ENCODE peak calls at places on chromosomes 1 and 21, in six cellular contexts. K, R, S, A, V and H are unnamed samples.

GRCh38 chr1:156475568-156476500 is 24.7 kb downstream of the MEF2D start:
- DNase-seq in S (no peak), K (no peak), R (no peak), A (peak), V (no peak), H (peak)

GRCh38 chr1:245345191-245345884 is 190.6 kb downstream of the KIF26B start:
- DNase-seq in S (peak), A (no peak), K (peak), R (no peak), V (no peak), H (no peak)

GRCh38 chr1:79105499-79105898 is 99.0 kb upstream of the ADGRL4 start:
- DNase-seq in V (peak), K (no peak), A (no peak), R (peak), S (no peak), H (no peak)

GRCh38 chr1:88935522-88936222 is 44.3 kb upstream of the GTF2B start:
- DNase-seq in S (peak), R (no peak), V (peak), K (peak), A (no peak), H (no peak)

GRCh38 chr1:1914842-1915692 is at the start of gene CALML6:
- DNase-seq in A (no peak), K (no peak), V (no peak), S (no peak), R (no peak), H (peak)

GRCh38 chr1:102790997-102791396 is 317.3 kb downstream of the COL11A1 start:
- DNase-seq in S (no peak), V (peak), K (peak), R (peak), A (no peak), H (no peak)

GRCh38 chr1:30822966-30823581 is 65.5 kb upstream of the LAPTM5 start:
- DNase-seq in K (no peak), V (no peak), R (no peak), S (no peak), A (no peak), H (no peak)

GRCh38 chr21:38766987-38767722 is 38.6 kb upstream of the ETS2 start:
- DNase-seq in R (no peak), S (no peak), V (peak), A (no peak), K (no peak), H (no peak)

DNA sequence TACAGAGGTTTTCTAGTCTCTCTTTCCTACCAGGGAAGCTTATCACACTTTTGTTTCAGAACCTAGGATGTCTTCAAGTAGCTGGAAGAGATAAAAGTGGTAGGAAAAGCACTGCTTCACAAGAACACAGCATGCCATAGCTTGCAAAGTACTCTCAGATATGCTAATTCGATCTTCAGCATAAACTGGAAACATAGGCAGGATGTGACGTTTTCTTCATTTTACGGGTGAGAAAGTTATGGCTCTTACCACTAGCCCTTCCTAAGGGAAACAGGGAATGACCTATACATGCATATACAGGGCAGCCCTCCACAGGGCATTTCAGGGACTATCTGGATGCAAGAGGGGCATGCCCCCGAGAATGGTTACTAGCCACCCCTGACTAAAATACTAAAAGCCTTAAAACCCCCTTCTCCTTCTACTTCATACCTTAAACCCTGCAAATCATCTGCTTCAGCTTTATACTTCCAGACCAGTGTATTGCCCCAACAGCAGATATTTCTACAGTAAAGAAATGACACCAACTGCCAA is 2.5 kb downstream of the C1orf116 start:
- DNase-seq in A (no peak), K (no peak), S (no peak), V (no peak), R (no peak), H (no peak)
- H3K27ac ChIP-seq in A (no peak), K (no peak), S (no peak), V (peak), R (no peak), H (no peak)

DNA sequence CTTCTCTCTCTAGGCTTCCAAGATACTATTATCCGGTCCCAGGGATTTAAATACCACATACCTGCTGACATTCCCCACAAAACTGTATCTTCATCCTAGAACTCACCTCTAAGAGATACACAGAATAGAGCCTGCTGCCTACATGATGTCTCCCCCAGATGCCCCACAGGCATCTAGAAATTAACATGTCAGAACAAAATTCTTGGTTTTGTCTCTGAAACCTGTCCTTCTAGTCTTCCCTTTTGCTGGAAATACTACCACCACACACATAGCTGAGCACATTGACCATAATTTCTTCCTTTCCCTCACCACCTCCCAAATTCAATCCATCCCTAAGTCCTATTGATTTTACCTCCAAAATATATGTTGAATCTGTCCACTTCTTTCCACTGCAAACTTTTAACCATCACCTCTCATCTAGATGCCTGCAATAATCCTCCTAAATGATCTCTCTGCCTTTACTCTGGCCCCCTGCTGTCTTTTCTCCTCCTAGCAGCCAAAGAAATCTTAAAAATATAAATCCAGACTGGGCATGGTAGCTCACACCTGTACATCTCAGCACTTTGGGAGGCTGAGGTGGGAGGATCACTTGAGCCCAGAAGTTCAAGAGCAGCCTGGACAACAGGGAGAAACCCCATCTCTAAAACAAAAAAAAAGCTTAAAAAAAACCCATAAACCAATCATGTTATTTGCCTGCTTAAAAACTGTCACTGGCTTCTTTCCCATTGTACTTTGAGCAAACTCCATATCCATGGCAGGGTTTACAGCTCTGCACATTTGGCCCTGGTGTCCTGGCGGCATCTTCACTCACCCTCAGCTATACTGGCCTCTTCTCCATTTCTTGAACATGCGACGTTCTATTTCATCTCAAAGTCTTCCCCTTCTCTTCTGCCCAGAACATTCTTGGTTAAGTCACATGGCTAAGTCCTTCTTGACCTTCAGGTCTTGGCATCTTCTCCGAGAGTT is 6.2 kb upstream of the FAM76A start:
- DNase-seq in R (no peak), S (no peak), K (peak), V (peak), A (no peak), H (no peak)
- TF ChIP-seq CTCF in R (peak), S (no peak), K (no peak), V (peak), A (no peak), H (no peak)

GRCh38 chr1:50787266-50787665 is 172.8 kb downstream of the FAF1 start:
- DNase-seq in S (no peak), K (no peak), R (no peak), A (no peak), V (no peak), H (no peak)
- H3K27ac ChIP-seq in S (no peak), K (no peak), R (no peak), A (no peak), V (no peak), H (no peak)

DNA sequence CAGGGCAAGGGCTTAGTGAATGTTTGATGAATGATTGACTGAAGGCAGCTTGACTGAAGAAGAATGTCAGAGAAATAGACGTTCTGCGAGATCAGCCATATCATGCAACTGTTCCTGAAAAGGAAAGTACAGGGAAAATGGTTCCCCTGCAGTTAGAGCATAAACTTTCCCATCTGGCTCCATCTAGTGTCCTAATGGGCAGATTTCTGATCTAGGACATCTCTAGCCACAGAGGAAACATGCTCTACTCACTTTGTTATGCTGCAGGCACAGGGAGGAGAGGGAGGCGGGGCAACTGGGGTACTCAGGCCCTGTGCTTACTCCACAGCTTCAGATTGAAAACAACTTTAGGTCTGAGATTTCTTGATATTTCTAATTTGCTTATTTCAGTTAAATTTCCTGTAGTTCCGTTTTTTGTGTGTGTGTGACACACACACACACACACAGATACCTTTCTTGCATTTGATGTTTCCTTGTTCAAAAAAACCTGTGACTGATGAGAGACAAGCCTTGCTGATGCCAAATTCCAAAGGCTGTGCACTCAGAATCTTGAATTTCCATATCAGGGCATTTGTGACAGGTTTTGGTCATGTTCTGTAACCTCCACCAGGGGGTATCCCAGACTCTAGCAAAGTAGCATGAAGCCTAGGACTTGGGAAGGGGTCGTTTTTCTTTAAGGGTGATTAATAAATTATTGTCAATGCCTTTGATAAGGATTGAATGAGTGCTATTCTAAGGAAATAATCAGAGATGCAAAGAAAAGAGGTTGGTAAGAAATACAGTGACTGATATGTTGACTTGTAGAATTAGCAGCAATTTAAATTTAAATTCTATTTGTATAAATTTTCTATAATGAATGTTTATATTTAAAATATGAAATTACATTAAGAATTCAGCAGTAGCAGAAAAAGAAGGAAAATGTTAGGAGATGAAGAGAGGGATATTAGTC is 139.7 kb upstream of the BEND5 start:
- DNase-seq in R (peak), K (peak), A (no peak), V (peak), S (peak), H (no peak)
- TF ChIP-seq CTCF in R (peak), K (peak), A (peak), V (peak), S (peak), H (peak)

GRCh38 chr1:9068971-9069323 is 488 bp downstream of the SLC2A5 start:
- DNase-seq in R (no peak), K (no peak), A (no peak), V (no peak), S (no peak), H (no peak)

GRCh38 chr1:9073148-9073547 is 3.7 kb upstream of the SLC2A5 start:
- DNase-seq in R (no peak), K (no peak), A (no peak), S (no peak), V (no peak), H (no peak)

GRCh38 chr1:9070421-9071015 is 1.1 kb upstream of the SLC2A5 start:
- DNase-seq in V (no peak), K (no peak), S (no peak), A (no peak), R (no peak), H (no peak)

GRCh38 chr1:9069324-9070100 is at the start of gene SLC2A5:
- DNase-seq in S (peak), V (no peak), A (no peak), K (no peak), R (no peak), H (peak)

DNA sequence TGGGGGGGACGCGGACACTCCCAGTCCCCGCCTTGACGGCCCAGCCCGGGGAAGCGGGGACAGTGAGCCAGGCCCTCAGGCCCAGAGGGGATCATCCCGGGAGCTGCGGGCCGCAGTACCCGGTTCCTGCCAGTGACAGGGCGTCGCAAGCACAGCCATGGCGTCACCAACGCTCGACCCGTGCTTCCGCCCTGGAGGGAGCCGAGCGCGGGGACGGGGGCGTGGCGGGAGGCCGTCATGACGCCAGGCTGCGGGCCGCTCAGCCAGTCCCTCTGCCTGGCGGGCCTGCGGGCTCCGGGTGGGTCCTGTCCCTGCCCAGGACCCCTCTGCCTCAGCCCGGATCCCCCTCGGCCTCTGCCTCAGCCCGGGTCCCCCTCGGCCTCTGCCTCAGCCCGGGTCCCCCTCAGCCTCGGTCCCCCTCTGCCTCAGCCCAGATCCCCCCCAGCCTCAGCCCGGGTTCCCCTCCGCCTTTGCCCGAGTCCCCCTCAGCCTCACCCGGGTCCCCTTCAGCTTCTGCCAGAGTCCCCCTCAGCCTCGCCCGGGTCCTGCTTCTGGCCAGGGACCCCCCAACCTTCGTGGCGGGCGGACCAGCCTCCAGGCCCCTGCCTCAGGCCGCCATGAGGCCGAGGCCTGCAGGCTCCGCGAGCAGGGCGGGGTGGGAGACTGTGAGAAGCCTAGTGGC is 2.3 kb upstream of the SLC2A5 start:
- DNase-seq in S (no peak), K (peak), R (no peak), A (no peak), V (no peak), H (no peak)
- H3K27ac ChIP-seq in S (no peak), K (no peak), R (no peak), A (no peak), V (no peak), H (no peak)

DNA sequence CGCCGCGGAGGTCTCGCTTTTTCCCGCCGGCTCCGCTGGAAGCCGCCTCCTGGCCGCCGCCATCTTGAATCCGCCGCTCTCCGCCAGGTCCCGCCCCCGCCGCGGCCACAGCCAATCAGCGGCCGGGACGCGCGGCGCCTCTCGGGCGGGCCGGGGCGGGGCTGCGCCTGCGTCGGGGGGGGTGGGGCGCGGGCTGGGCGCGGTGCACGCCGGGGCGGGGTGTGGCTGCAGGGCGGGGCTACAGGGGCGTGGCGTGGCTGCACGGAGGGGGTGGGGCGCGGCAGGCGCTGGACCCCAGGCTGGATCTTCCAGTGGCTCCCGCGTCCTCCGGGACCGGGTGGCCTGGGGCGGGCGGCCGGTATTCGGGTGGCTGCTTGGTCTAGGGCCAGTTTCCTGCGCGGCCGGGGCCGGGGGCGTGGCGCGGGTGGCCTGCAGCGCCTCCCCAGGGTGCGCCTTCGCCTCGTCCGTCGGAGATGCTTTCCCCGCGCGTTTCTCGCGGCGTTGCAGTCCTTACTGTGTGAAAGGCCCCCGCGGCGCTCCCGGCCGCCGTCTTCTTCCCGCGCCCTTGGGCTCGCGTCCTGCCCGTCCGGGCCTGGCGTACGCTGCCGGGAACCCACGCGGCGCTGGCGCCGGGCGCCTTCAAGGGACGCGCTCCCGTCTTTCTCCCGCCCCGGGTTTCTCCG is 575 bp downstream of the PCNT start:
- DNase-seq in S (peak), K (peak), A (peak), V (peak), R (peak), H (peak)
- TF ChIP-seq CTCF in S (no peak), K (no peak), A (no peak), V (no peak), R (no peak), H (peak)

GRCh38 chr1:221887091-221887746 is 145.3 kb upstream of the DUSP10 start:
- DNase-seq in R (peak), K (no peak), A (peak), V (peak), S (no peak), H (peak)

GRCh38 chr1:221884821-221885220 is 142.9 kb upstream of the DUSP10 start:
- DNase-seq in S (no peak), V (no peak), A (no peak), R (no peak), K (no peak), H (no peak)

GRCh38 chr1:221887758-221888157 is 145.9 kb upstream of the DUSP10 start:
- DNase-seq in K (no peak), V (no peak), R (no peak), S (no peak), A (no peak), H (no peak)

GRCh38 chr1:221888218-221888617 is 146.3 kb upstream of the DUSP10 start:
- DNase-seq in V (no peak), A (no peak), K (no peak), S (no peak), R (no peak), H (no peak)

DNA sequence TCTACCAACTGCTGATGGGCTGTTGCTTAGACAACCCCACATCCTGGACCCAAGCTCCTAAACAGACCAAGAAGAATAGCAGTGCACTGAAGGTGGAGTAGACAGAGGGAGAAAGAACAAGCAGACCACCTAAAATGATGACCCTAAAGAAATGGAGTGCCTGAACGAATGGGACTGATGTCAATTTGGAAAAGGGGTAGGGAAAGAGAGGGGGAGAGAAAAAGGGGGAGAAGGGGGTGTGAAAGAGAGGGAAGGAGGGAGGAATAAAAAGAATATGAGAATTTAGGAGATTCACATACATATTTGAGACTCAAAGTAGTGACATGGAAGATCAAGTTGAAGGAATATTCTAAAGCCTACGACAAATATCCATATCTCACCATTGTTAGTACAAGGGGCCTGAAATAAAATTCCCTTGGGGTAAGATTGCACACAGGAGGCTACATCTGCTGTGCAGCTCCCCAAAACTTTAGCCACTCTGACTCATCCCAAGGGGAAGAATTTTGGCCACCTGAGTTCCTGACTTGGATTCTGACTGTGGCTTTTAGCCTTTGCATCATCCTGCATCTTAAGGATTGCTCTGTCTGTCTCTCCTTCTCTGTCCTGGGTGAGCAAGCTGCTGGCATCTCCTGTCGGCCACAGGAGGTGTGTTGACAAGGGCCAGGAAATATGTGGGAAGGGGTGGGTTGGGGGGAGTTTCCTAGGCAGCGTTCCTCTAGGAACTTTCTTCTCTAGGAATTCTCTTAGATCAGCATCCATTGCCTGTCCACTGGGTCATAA is 144.6 kb upstream of the DUSP10 start:
- DNase-seq in A (no peak), S (no peak), R (no peak), K (no peak), V (no peak), H (no peak)
- H3K27ac ChIP-seq in A (no peak), S (no peak), R (no peak), K (no peak), V (peak), H (peak)

DNA sequence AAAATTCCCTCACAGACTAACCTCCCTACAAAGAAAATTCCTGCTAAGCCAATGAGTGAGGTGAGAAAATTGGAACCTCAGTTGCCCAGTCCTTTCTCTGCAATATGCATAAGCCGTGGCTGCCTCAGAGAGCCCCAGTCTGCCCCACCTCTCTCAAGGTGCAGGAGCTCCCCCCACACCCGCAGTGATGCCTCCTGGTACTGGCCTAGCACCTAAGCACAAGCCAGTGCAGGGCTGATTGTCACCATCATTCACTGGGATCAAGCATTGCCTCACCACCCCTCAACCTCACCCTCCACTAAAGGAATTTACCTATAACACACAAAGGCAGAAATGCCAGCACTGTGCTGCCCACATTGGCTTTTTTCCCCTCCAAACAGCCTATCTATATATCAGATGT is 56.9 kb downstream of the CD34 start:
- DNase-seq in A (no peak), R (no peak), K (no peak), V (no peak), S (no peak), H (no peak)
- TF ChIP-seq CTCF in A (no peak), R (no peak), K (no peak), V (no peak), S (no peak), H (no peak)

GRCh38 chr1:12447849-12448312 is 170.1 kb downstream of the DHRS3 start:
- DNase-seq in A (no peak), K (no peak), V (no peak), S (no peak), R (peak), H (no peak)
- H3K27ac ChIP-seq in A (peak), K (no peak), V (no peak), S (no peak), R (peak), H (peak)